ENCODE peak calls at places on chromosomes 7 and 10, in ten cellular contexts. One of them, this sample, is unnamed.

GRCh38 chr7:98289333-98289875 is 7.9 kb downstream of the BRI3 start:
- DNase-seq in HEK293T: no peak
- DNase-seq in H4: no peak
- DNase-seq in CD8-positive, alpha-beta memory T cell: no peak
- DNase-seq in DMS153: no peak
- DNase-seq in endothelial cell: no peak
- DNase-seq in NCI-H2081: no peak
- DNase-seq in CD14-positive monocyte: no peak
- DNase-seq in AG10803: no peak
- DNase-seq in EL: no peak
- DNase-seq in this sample: no peak

GRCh38 chr7:15561840-15562239 is at the start of gene AGMO:
- DNase-seq in H4: peak
- DNase-seq in HEK293T: no peak
- DNase-seq in AG10803: no peak
- DNase-seq in CD8-positive, alpha-beta memory T cell: no peak
- DNase-seq in EL: peak
- DNase-seq in DMS153: peak
- DNase-seq in CD14-positive monocyte: no peak
- DNase-seq in NCI-H2081: peak
- DNase-seq in endothelial cell: no peak
- DNase-seq in this sample: peak

GRCh38 chr10:58731276-58731675 is 218.6 kb downstream of the BICC1 start:
- DNase-seq in DMS153: no peak
- DNase-seq in CD14-positive monocyte: no peak
- DNase-seq in H4: no peak
- DNase-seq in NCI-H2081: no peak
- DNase-seq in AG10803: no peak
- DNase-seq in HEK293T: no peak
- DNase-seq in endothelial cell: no peak
- DNase-seq in EL: no peak
- DNase-seq in CD8-positive, alpha-beta memory T cell: no peak
- DNase-seq in this sample: no peak

GRCh38 chr7:23570592-23571200 is 26.5 kb upstream of the CCDC126 start:
- DNase-seq in HEK293T: peak
- DNase-seq in DMS153: peak
- DNase-seq in CD14-positive monocyte: peak
- DNase-seq in CD8-positive, alpha-beta memory T cell: peak
- DNase-seq in NCI-H2081: peak
- DNase-seq in AG10803: peak
- DNase-seq in EL: peak
- DNase-seq in endothelial cell: peak
- DNase-seq in H4: peak
- DNase-seq in this sample: peak

GRCh38 chr7:116809636-116810266 is 52.6 kb upstream of the CAPZA2 start:
- DNase-seq in DMS153: peak
- DNase-seq in AG10803: peak
- DNase-seq in endothelial cell: peak
- DNase-seq in CD8-positive, alpha-beta memory T cell: no peak
- DNase-seq in HEK293T: peak
- DNase-seq in CD14-positive monocyte: no peak
- DNase-seq in EL: peak
- DNase-seq in H4: peak
- DNase-seq in NCI-H2081: peak
- DNase-seq in this sample: peak

GRCh38 chr10:79331226-79331625 is 16.0 kb upstream of the PPIF start:
- DNase-seq in NCI-H2081: no peak
- DNase-seq in DMS153: no peak
- DNase-seq in CD8-positive, alpha-beta memory T cell: no peak
- DNase-seq in H4: no peak
- DNase-seq in endothelial cell: no peak
- DNase-seq in EL: no peak
- DNase-seq in AG10803: no peak
- DNase-seq in HEK293T: no peak
- DNase-seq in CD14-positive monocyte: peak
- DNase-seq in this sample: no peak

GRCh38 chr10:73485320-73485719 is 10.5 kb downstream of the PPP3CB start:
- DNase-seq in EL: no peak
- DNase-seq in DMS153: no peak
- DNase-seq in CD14-positive monocyte: no peak
- DNase-seq in HEK293T: no peak
- DNase-seq in endothelial cell: no peak
- DNase-seq in NCI-H2081: no peak
- DNase-seq in H4: no peak
- DNase-seq in CD8-positive, alpha-beta memory T cell: no peak
- DNase-seq in AG10803: no peak
- DNase-seq in this sample: no peak

GRCh38 chr10:118904284-118904683 is 125.2 kb upstream of the NANOS1 start:
- DNase-seq in CD8-positive, alpha-beta memory T cell: no peak
- DNase-seq in AG10803: no peak
- DNase-seq in DMS153: no peak
- DNase-seq in H4: no peak
- DNase-seq in EL: no peak
- DNase-seq in endothelial cell: no peak
- DNase-seq in HEK293T: no peak
- DNase-seq in NCI-H2081: no peak
- DNase-seq in CD14-positive monocyte: no peak
- DNase-seq in this sample: no peak

GRCh38 chr10:24731942-24732341 is 8.3 kb upstream of the ARHGAP21 start:
- DNase-seq in EL: no peak
- DNase-seq in DMS153: no peak
- DNase-seq in CD14-positive monocyte: no peak
- DNase-seq in endothelial cell: no peak
- DNase-seq in HEK293T: no peak
- DNase-seq in AG10803: no peak
- DNase-seq in CD8-positive, alpha-beta memory T cell: no peak
- DNase-seq in NCI-H2081: no peak
- DNase-seq in H4: no peak
- DNase-seq in this sample: no peak

GRCh38 chr10:133245439-133246235 is 8.0 kb downstream of the VENTX start:
- DNase-seq in H4: no peak
- DNase-seq in DMS153: no peak
- DNase-seq in endothelial cell: no peak
- DNase-seq in CD8-positive, alpha-beta memory T cell: no peak
- DNase-seq in AG10803: no peak
- DNase-seq in CD14-positive monocyte: no peak
- DNase-seq in EL: no peak
- DNase-seq in NCI-H2081: no peak
- DNase-seq in HEK293T: no peak
- DNase-seq in this sample: no peak

GRCh38 chr7:192035-192649 is at the start of gene FAM20C:
- DNase-seq in CD8-positive, alpha-beta memory T cell: peak
- DNase-seq in EL: peak
- DNase-seq in NCI-H2081: peak
- DNase-seq in H4: peak
- DNase-seq in AG10803: peak
- DNase-seq in CD14-positive monocyte: peak
- DNase-seq in HEK293T: peak
- DNase-seq in DMS153: no peak
- DNase-seq in endothelial cell: peak
- DNase-seq in this sample: peak

GRCh38 chr10:43001427-43001795 is 75.5 kb upstream of the RET start:
- DNase-seq in H4: no peak
- DNase-seq in HEK293T: no peak
- DNase-seq in EL: no peak
- DNase-seq in endothelial cell: no peak
- DNase-seq in AG10803: no peak
- DNase-seq in NCI-H2081: no peak
- DNase-seq in CD8-positive, alpha-beta memory T cell: no peak
- DNase-seq in DMS153: no peak
- DNase-seq in CD14-positive monocyte: no peak
- DNase-seq in this sample: no peak

GRCh38 chr7:151550601-151551286 is 31.0 kb upstream of the RHEB start:
- DNase-seq in AG10803: peak
- DNase-seq in H4: peak
- DNase-seq in CD14-positive monocyte: no peak
- DNase-seq in HEK293T: no peak
- DNase-seq in EL: peak
- DNase-seq in NCI-H2081: peak
- DNase-seq in endothelial cell: no peak
- DNase-seq in DMS153: peak
- DNase-seq in CD8-positive, alpha-beta memory T cell: no peak
- DNase-seq in this sample: peak

GRCh38 chr10:48456808-48457761 is 147.8 kb downstream of the ARHGAP22 start:
- DNase-seq in EL: no peak
- DNase-seq in H4: no peak
- DNase-seq in NCI-H2081: no peak
- DNase-seq in CD14-positive monocyte: peak
- DNase-seq in HEK293T: no peak
- DNase-seq in AG10803: no peak
- DNase-seq in endothelial cell: no peak
- DNase-seq in CD8-positive, alpha-beta memory T cell: no peak
- DNase-seq in DMS153: no peak
- DNase-seq in this sample: no peak

GRCh38 chr10:6811153-6811552 is 231.1 kb upstream of the PRKCQ start:
- DNase-seq in HEK293T: no peak
- DNase-seq in DMS153: no peak
- DNase-seq in AG10803: no peak
- DNase-seq in endothelial cell: no peak
- DNase-seq in CD14-positive monocyte: no peak
- DNase-seq in NCI-H2081: no peak
- DNase-seq in EL: no peak
- DNase-seq in CD8-positive, alpha-beta memory T cell: no peak
- DNase-seq in H4: no peak
- DNase-seq in this sample: no peak

GRCh38 chr7:35399216-35399615 is 145.3 kb upstream of the TBX20 start:
- DNase-seq in AG10803: no peak
- DNase-seq in CD14-positive monocyte: no peak
- DNase-seq in DMS153: no peak
- DNase-seq in EL: no peak
- DNase-seq in H4: no peak
- DNase-seq in CD8-positive, alpha-beta memory T cell: no peak
- DNase-seq in HEK293T: no peak
- DNase-seq in endothelial cell: no peak
- DNase-seq in NCI-H2081: no peak
- DNase-seq in this sample: no peak

GRCh38 chr7:141272417-141272816 is 198.6 kb downstream of the TMEM178B start:
- DNase-seq in AG10803: no peak
- DNase-seq in NCI-H2081: no peak
- DNase-seq in EL: no peak
- DNase-seq in DMS153: no peak
- DNase-seq in CD14-positive monocyte: no peak
- DNase-seq in HEK293T: no peak
- DNase-seq in H4: no peak
- DNase-seq in CD8-positive, alpha-beta memory T cell: no peak
- DNase-seq in endothelial cell: no peak
- DNase-seq in this sample: no peak

GRCh38 chr7:98681496-98681895 is 64.4 kb downstream of the NPTX2 start:
- DNase-seq in H4: peak
- DNase-seq in DMS153: no peak
- DNase-seq in CD14-positive monocyte: no peak
- DNase-seq in CD8-positive, alpha-beta memory T cell: no peak
- DNase-seq in HEK293T: no peak
- DNase-seq in AG10803: no peak
- DNase-seq in EL: no peak
- DNase-seq in endothelial cell: no peak
- DNase-seq in NCI-H2081: no peak
- DNase-seq in this sample: peak

GRCh38 chr7:140212100-140212881 is 35.5 kb upstream of the KDM7A start:
- DNase-seq in AG10803: no peak
- DNase-seq in endothelial cell: no peak
- DNase-seq in HEK293T: no peak
- DNase-seq in CD8-positive, alpha-beta memory T cell: no peak
- DNase-seq in DMS153: no peak
- DNase-seq in H4: no peak
- DNase-seq in NCI-H2081: no peak
- DNase-seq in CD14-positive monocyte: peak
- DNase-seq in EL: peak
- DNase-seq in this sample: no peak

GRCh38 chr10:38147686-38148085 is 53.5 kb downstream of the ZNF37A start:
- DNase-seq in HEK293T: no peak
- DNase-seq in NCI-H2081: no peak
- DNase-seq in DMS153: no peak
- DNase-seq in AG10803: no peak
- DNase-seq in H4: no peak
- DNase-seq in endothelial cell: no peak
- DNase-seq in EL: no peak
- DNase-seq in CD8-positive, alpha-beta memory T cell: no peak
- DNase-seq in CD14-positive monocyte: no peak
- DNase-seq in this sample: no peak

GRCh38 chr7:269721-270120 is 20.2 kb upstream of the FOXL3 start:
- DNase-seq in EL: no peak
- DNase-seq in NCI-H2081: no peak
- DNase-seq in CD8-positive, alpha-beta memory T cell: no peak
- DNase-seq in endothelial cell: no peak
- DNase-seq in DMS153: no peak
- DNase-seq in CD14-positive monocyte: no peak
- DNase-seq in AG10803: no peak
- DNase-seq in HEK293T: no peak
- DNase-seq in H4: no peak
- DNase-seq in this sample: no peak

This sample was measured in NCI-H1092 treated with DMSO at 0.1 percent for 48 hours.